ENCODE peak calls at places on chromosomes 12 and 14, in ten cellular contexts. X is fibroblast of lung, O is colonic mucosa, Z is K562, T is endothelial cell of umbilical vein, V is HCT116, R is mammary epithelial cell, D is H1, H is IMR-90, W is PC-3. E is an unnamed sample.

GRCh38 chr12:109947511-109947910 is 47.4 kb downstream of the TCHP start:
- DNase-seq in X (peak), O (no peak), Z (no peak), T (no peak), V (no peak), R (peak), D (no peak), H (peak), W (no peak), E (no peak)

GRCh38 chr14:104550340-104550848 is 29.2 kb upstream of the C14orf180 start:
- DNase-seq in X (no peak), O (no peak), Z (no peak), T (no peak), V (no peak), R (no peak), D (no peak), H (no peak), W (no peak), E (peak)

GRCh38 chr14:61812347-61813100 is 50.3 kb downstream of the SNAPC1 start:
- DNase-seq in X (no peak), O (no peak), Z (no peak), T (peak), V (no peak), R (peak), D (peak), H (no peak), W (no peak), E (peak)

GRCh38 chr12:100473716-100474150 is at the start of gene NR1H4:
- DNase-seq in X (peak), O (no peak), Z (no peak), T (no peak), V (no peak), R (peak), D (no peak), H (peak), W (no peak), E (no peak)

GRCh38 chr14:85731198-85731597 is 201.3 kb downstream of the FLRT2 start:
- DNase-seq in X (peak), O (no peak), Z (no peak), T (no peak), V (no peak), R (peak), D (no peak), H (peak), W (no peak), E (no peak)

GRCh38 chr12:19183121-19183838 is 53.7 kb downstream of the PLEKHA5 start:
- DNase-seq in X (peak), O (no peak), Z (no peak), T (no peak), V (no peak), R (no peak), D (no peak), H (peak), W (no peak), E (no peak)

GRCh38 chr12:95351745-95352144 is 122.2 kb upstream of the METAP2 start:
- DNase-seq in X (no peak), O (no peak), Z (no peak), T (no peak), V (no peak), R (no peak), D (no peak), H (no peak), W (no peak), E (peak)

GRCh38 chr12:127083028-127083949 is 1183.7 kb upstream of the TMEM132C start:
- DNase-seq in X (peak), O (peak), Z (peak), T (peak), V (peak), R (peak), D (no peak), H (peak), W (peak), E (no peak)

GRCh38 chr12:21819236-21819635 is 44.7 kb upstream of the KCNJ8 start:
- DNase-seq in X (peak), O (no peak), Z (no peak), T (no peak), V (no peak), R (no peak), D (no peak), H (peak), W (no peak), E (no peak)

GRCh38 chr14:39841088-39841487 is 408.9 kb upstream of the FBXO33 start:
- DNase-seq in X (no peak), O (no peak), Z (no peak), T (no peak), V (no peak), R (no peak), D (no peak), H (no peak), W (peak), E (no peak)

GRCh38 chr12:52949413-52950331 is 754 bp downstream of the KRT18 start:
- DNase-seq in X (peak), O (peak), Z (peak), T (peak), V (peak), R (peak), D (peak), H (peak), W (peak), E (peak)

GRCh38 chr14:92615451-92615850 is 101.9 kb downstream of the RIN3 start:
- DNase-seq in X (no peak), O (no peak), Z (no peak), T (no peak), V (no peak), R (no peak), D (no peak), H (no peak), W (peak), E (peak)

GRCh38 chr14:29810657-29811056 is 117.0 kb downstream of the PRKD1 start:
- DNase-seq in X (peak), O (no peak), Z (no peak), T (peak), V (no peak), R (no peak), D (no peak), H (no peak), W (peak), E (no peak)

GRCh38 chr12:57726884-57727757 is 11.4 kb downstream of the AGAP2 start:
- DNase-seq in X (peak), O (peak), Z (no peak), T (peak), V (no peak), R (no peak), D (peak), H (no peak), W (no peak), E (peak)

GRCh38 chr14:94081386-94081820 is 293 bp downstream of the IFI27L1 start:
- DNase-seq in X (no peak), O (no peak), Z (no peak), T (no peak), V (no peak), R (no peak), D (no peak), H (no peak), W (peak), E (no peak)

GRCh38 chr14:101903111-101903561 is 61.2 kb upstream of the DYNC1H1 start:
- DNase-seq in X (no peak), O (no peak), Z (no peak), T (no peak), V (no peak), R (no peak), D (no peak), H (no peak), W (no peak), E (no peak)

GRCh38 chr12:108860443-108860842 is 3.1 kb upstream of the SSH1 start:
- DNase-seq in X (no peak), O (no peak), Z (no peak), T (no peak), V (no peak), R (no peak), D (no peak), H (no peak), W (no peak), E (no peak)

GRCh38 chr14:30284808-30285207 is 274.1 kb upstream of the G2E3 start:
- DNase-seq in X (no peak), O (no peak), Z (no peak), T (no peak), V (no peak), R (no peak), D (no peak), H (no peak), W (no peak), E (no peak)

GRCh38 chr12:132428872-132429121 is 61.2 kb upstream of the FBRSL1 start:
- DNase-seq in X (no peak), O (no peak), Z (no peak), T (no peak), V (no peak), R (peak), D (no peak), H (no peak), W (no peak), E (peak)

GRCh38 chr12:45660330-45660729 is 69.2 kb upstream of the ARID2 start:
- DNase-seq in X (peak), O (no peak), Z (no peak), T (peak), V (peak), R (peak), D (no peak), H (peak), W (peak), E (no peak)

GRCh38 chr12:113759135-113759534 is 207.0 kb downstream of the RBM19 start:
- DNase-seq in X (no peak), O (no peak), Z (no peak), T (no peak), V (no peak), R (no peak), D (no peak), H (no peak), W (no peak), E (no peak)

GRCh38 chr12:26978801-26979200 is 35.4 kb downstream of the TM7SF3 start:
- DNase-seq in X (no peak), O (no peak), Z (no peak), T (no peak), V (no peak), R (no peak), D (no peak), H (no peak), W (no peak), E (no peak)

GRCh38 chr12:6326316-6326959 is 15.4 kb downstream of the TNFRSF1A start:
- DNase-seq in X (peak), O (no peak), Z (peak), T (peak), V (no peak), R (no peak), D (peak), H (peak), W (no peak), E (peak)

GRCh38 chr14:99678198-99678597 is 5.9 kb upstream of the CYP46A1 start:
- DNase-seq in X (no peak), O (no peak), Z (no peak), T (no peak), V (no peak), R (no peak), D (no peak), H (no peak), W (no peak), E (peak)

DNA sequence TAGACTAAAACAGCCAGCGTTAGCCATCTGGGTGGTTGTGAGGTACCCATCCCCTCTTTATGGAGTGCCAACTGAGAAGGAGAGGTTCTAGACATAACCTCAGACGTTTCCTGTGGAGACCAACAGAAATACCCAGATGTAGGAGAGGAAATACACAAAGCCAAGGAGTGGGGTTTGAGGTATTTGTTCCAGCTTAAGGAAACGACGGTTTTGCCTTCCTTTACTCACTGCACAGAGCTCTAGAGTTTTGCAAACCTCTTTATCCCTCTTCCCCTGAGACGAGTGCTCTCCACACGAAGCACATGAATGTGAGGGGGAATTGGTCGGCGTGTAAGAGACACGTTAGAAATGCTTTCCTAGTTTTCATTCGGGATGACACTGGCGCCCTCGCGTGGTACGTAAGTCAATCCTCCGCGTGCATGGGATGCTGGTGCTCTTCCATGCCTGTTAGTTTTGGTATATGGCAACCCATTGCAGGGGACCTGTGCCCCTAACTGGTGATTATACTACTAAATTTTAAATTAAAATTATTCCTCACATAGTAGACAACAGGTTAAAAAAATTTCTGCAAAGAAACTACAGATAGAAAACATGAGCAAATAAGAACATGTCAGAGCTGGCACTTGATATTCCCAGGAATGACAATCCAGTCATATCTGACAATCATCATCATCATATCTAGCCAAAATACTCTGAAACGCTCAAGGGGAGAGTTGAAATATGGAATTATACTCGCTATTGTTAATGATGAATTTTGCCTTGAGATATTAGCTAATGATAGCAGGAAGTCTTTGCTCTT is 121.7 kb downstream of the PPM1H start:
- DNase-seq in X (peak), O (peak), Z (peak), T (peak), V (peak), R (peak), D (peak), H (peak), W (no peak), E (peak)
- TF ChIP-seq CTCF in X (peak), O (peak), Z (peak), T (peak), V (peak), R (peak), D (peak), H (peak), W (peak), E (peak)

DNA sequence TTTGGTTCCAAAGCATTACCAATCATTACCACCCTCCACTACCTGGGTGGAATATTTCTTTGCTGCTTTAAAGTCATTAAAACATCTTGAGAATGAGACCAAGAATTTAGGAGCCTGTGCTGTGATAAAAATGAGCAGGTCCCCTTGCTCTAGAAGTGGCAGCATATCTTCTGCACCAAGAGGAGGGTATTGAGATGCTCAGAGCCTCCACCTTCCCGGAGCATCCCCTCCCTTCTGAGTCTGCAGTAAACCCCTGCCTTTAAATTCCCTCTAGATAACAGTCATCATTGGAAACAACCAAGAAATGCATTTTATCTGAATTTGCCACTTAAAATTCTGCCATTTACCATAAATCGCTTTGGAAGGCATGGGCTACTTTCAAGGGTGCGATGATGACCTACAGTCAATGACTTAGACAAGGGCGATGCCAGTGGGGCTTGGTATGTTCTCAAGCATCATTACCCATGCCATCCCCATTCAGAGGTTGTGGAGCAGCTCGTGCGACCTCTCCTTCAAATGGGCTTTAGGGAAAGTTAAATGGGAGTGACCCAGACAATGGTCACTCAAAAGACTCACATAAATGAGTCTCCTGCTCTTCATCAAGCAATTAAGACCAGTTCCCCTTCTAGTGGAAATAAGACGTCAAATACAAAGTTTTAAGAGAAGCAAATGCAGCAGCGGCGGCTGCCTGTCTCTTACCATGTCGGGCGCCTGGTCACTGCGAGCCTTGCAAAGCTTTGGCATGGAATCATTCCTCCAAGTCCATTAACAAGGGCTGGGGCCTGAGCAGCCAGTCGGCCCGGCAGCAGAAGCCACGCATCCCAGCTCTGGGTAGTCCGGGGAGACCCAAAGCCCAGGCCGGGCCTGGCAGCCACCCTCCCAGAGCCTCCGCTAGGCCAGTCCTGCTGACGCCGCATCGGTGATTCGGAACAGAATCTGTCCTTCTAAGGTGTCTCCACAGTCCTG is 334.5 kb downstream of the TMEM121 start:
- DNase-seq in X (no peak), O (no peak), Z (no peak), T (no peak), V (no peak), R (no peak), D (no peak), H (no peak), W (no peak), E (peak)
- H3K4me3 ChIP-seq in X (no peak), O (no peak), Z (no peak), T (no peak), V (no peak), R (no peak), D (no peak), H (no peak), W (no peak), E (no peak)

GRCh38 chr12:118650586-118650960 is 274.2 kb downstream of the SUDS3 start:
- DNase-seq in X (no peak), O (no peak), Z (peak), T (no peak), V (no peak), R (no peak), D (no peak), H (no peak), W (no peak), E (no peak)

GRCh38 chr12:118641249-118641648 is 264.9 kb downstream of the SUDS3 start:
- DNase-seq in X (no peak), O (no peak), Z (peak), T (no peak), V (no peak), R (no peak), D (no peak), H (no peak), W (no peak), E (no peak)

GRCh38 chr12:118649765-118650585 is 273.6 kb downstream of the SUDS3 start:
- DNase-seq in X (no peak), O (no peak), Z (no peak), T (no peak), V (no peak), R (no peak), D (no peak), H (no peak), W (no peak), E (peak)

DNA sequence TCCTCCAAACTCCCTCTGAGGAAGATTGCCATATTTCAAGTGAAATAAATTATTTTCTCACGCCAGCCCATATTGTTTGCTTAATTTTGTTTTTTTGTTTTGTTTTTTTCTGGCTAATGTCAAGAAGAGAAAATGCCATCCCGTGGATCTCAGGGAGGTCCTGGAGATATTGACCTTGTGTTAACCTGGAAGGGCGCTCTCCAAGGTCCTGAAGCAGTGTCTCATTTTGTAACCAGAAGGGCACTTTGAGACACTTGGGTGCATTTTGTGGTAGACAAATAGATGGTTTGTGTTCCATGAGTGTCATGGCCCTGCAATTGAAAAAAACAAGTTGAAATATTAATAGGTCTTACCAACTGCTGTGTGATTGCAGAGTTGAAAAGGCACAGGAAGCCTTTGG is 268.9 kb downstream of the SUDS3 start:
- DNase-seq in X (no peak), O (peak), Z (peak), T (no peak), V (no peak), R (no peak), D (peak), H (no peak), W (peak), E (peak)
- H3K9ac ChIP-seq in X (no peak), O (no peak), Z (no peak), T (no peak), V (no peak), R (no peak), D (no peak), H (no peak), W (no peak), E (no peak)

GRCh38 chr14:22384974-22385526 is 204.0 kb downstream of the DAD1 start:
- DNase-seq in X (peak), O (no peak), Z (no peak), T (no peak), V (no peak), R (no peak), D (no peak), H (no peak), W (no peak), E (no peak)

GRCh38 chr14:22386924-22387775 is 201.9 kb downstream of the DAD1 start:
- DNase-seq in X (peak), O (peak), Z (peak), T (peak), V (peak), R (peak), D (peak), H (peak), W (peak), E (peak)

GRCh38 chr14:22390195-22390594 is 198.8 kb downstream of the DAD1 start:
- DNase-seq in X (no peak), O (no peak), Z (no peak), T (no peak), V (no peak), R (no peak), D (no peak), H (no peak), W (peak), E (no peak)

GRCh38 chr14:22388669-22389625 is 200.1 kb downstream of the DAD1 start:
- DNase-seq in X (peak), O (no peak), Z (no peak), T (no peak), V (no peak), R (peak), D (no peak), H (peak), W (peak), E (no peak)

GRCh38 chr14:22387776-22388241 is 201.2 kb downstream of the DAD1 start:
- DNase-seq in X (no peak), O (no peak), Z (no peak), T (no peak), V (no peak), R (no peak), D (no peak), H (no peak), W (no peak), E (no peak)
- TF ChIP-seq CTCF in X (no peak), O (no peak), Z (no peak), T (no peak), V (no peak), R (no peak), D (no peak), H (no peak), W (peak), E (no peak)

E was measured in endodermal cell.